ENCODE peak calls at places on chromosome 10, in eight cellular contexts. W is RPMI7951; L is fibroblast of the conjunctiva; N is AG04449; I is T-cell; P is tibial artery; D is GM13977; A is effector memory CD8-positive, alpha-beta T cell. Q is an unnamed sample.

GRCh38 chr10:79178614-79179403 is 110.0 kb downstream of the ZMIZ1 start:
- DNase-seq in P (no peak), I (no peak), A (no peak), D (no peak), W (peak), N (no peak), L (peak), Q (no peak)

GRCh38 chr10:103592186-103593021 is 98.9 kb downstream of the NEURL1 start:
- DNase-seq in D (peak), L (no peak), A (peak), N (no peak), W (peak), P (no peak), I (peak), Q (peak)

GRCh38 chr10:92080244-92080643 is 156.7 kb downstream of the BTAF1 start:
- DNase-seq in I (no peak), L (no peak), W (no peak), D (no peak), N (no peak), A (no peak), P (no peak), Q (no peak)

GRCh38 chr10:61028861-61029361 is 84.9 kb upstream of the RHOBTB1 start:
- DNase-seq in W (no peak), I (no peak), D (no peak), L (no peak), A (no peak), P (no peak), N (no peak), Q (no peak)

GRCh38 chr10:86868353-86868752 is 89.1 kb downstream of the MMRN2 start:
- DNase-seq in P (no peak), W (no peak), N (no peak), D (no peak), I (no peak), L (no peak), A (no peak), Q (no peak)

GRCh38 chr10:126945351-126946035 is 40.3 kb downstream of the DOCK1 start:
- DNase-seq in W (no peak), A (no peak), L (no peak), D (no peak), I (no peak), P (no peak), N (no peak), Q (no peak)

GRCh38 chr10:29078919-29079318 is 210.0 kb upstream of the LYZL1 start:
- DNase-seq in L (no peak), I (no peak), A (no peak), D (no peak), W (no peak), P (no peak), N (no peak), Q (no peak)

GRCh38 chr10:15395912-15396311 is 24.8 kb upstream of the FAM171A1 start:
- DNase-seq in N (no peak), P (no peak), A (no peak), W (no peak), L (no peak), I (no peak), D (no peak), Q (no peak)

GRCh38 chr10:52900564-52900963 is 128.0 kb upstream of the MBL2 start:
- DNase-seq in I (no peak), N (no peak), A (no peak), W (no peak), L (no peak), D (no peak), P (no peak), Q (no peak)

GRCh38 chr10:110977662-110978061 is 58.3 kb downstream of the SHOC2 start:
- DNase-seq in I (no peak), L (no peak), A (no peak), N (peak), D (no peak), W (no peak), P (no peak), Q (no peak)

GRCh38 chr10:22670796-22671195 is 43.6 kb downstream of the PIP4K2A start:
- DNase-seq in I (no peak), N (no peak), L (peak), A (no peak), W (no peak), D (no peak), P (no peak), Q (peak)

GRCh38 chr10:42615419-42615818 is 23.0 kb downstream of the ZNF33B start:
- DNase-seq in P (no peak), D (no peak), I (no peak), A (no peak), L (no peak), N (no peak), W (no peak), Q (no peak)

GRCh38 chr10:90417056-90417455 is 440.8 kb downstream of the HTR7 start:
- DNase-seq in N (peak), I (no peak), A (no peak), P (no peak), W (peak), D (no peak), L (peak), Q (no peak)

GRCh38 chr10:104899779-104900178 is 258.7 kb downstream of the SORCS3 start:
- DNase-seq in D (no peak), P (no peak), I (no peak), L (no peak), W (no peak), N (no peak), A (no peak), Q (no peak)

GRCh38 chr10:28661035-28661434 is 16.3 kb upstream of the BAMBI start:
- DNase-seq in D (no peak), N (peak), L (peak), I (no peak), A (no peak), P (peak), W (peak), Q (no peak)

GRCh38 chr10:62019013-62019684 is 117.7 kb downstream of the ARID5B start:
- DNase-seq in N (no peak), D (no peak), A (no peak), I (no peak), W (no peak), L (no peak), P (no peak), Q (peak)

GRCh38 chr10:32378371-32379301 is 31.7 kb upstream of the EPC1 start:
- DNase-seq in A (peak), P (peak), D (peak), L (peak), N (peak), I (peak), W (peak), Q (peak)

GRCh38 chr10:91796332-91797076 is 1.7 kb upstream of the TNKS2 start:
- DNase-seq in A (peak), D (peak), W (peak), L (no peak), I (peak), N (no peak), P (peak), Q (peak)

GRCh38 chr10:32318476-32318896 is 28.5 kb downstream of the EPC1 start:
- DNase-seq in P (no peak), L (no peak), I (peak), W (no peak), N (no peak), D (peak), A (no peak), Q (no peak)

GRCh38 chr10:34080485-34081346 is 734.4 kb downstream of the PARD3 start:
- DNase-seq in I (no peak), W (no peak), N (no peak), L (no peak), A (no peak), P (peak), D (no peak), Q (no peak)

GRCh38 chr10:77553966-77554365 is 83.6 kb downstream of the KCNMA1 start:
- DNase-seq in I (no peak), D (no peak), N (no peak), L (no peak), P (no peak), W (peak), A (no peak), Q (no peak)

GRCh38 chr10:45560262-45560661 is 112.3 kb downstream of the ZFAND4 start:
- DNase-seq in P (no peak), I (no peak), W (no peak), N (no peak), D (no peak), L (no peak), A (no peak), Q (no peak)